ENCODE peak calls at places on chromosomes 5 and 9, in four cellular contexts. K is cardiac muscle cell, L is mammary epithelial cell, X is body of pancreas. Z is an unnamed sample.

GRCh38 chr5:86757824-86758223 is 140.1 kb downstream of the COX7C start:
- DNase-seq in K (peak; percentile 35), L (peak; percentile 2), X (no peak), Z (no peak)

GRCh38 chr9:137240841-137241489 is at the start of gene TUBB4B:
- DNase-seq in K (peak; percentile 100), L (peak; percentile 100), X (peak; percentile 99), Z (peak; percentile 100)

GRCh38 chr5:31531543-31531887 is 378 bp downstream of the DROSHA start:
- DNase-seq in K (peak; percentile 26), L (peak; percentile 23), X (peak; percentile 38), Z (no peak)

GRCh38 chr9:125744616-125745387 is 2.4 kb upstream of the PBX3 start:
- DNase-seq in K (peak; percentile 54), L (no peak), X (no peak), Z (no peak)

GRCh38 chr9:6757988-6758417 is 230 bp downstream of the KDM4C start:
- DNase-seq in K (no peak), L (no peak), X (peak; percentile 97), Z (peak; percentile 98)

GRCh38 chr9:134065720-134066419 is 2.0 kb downstream of the BRD3 start:
- DNase-seq in K (peak; percentile 46), L (peak; percentile 67), X (peak; percentile 47), Z (no peak)

GRCh38 chr5:174418809-174419522 is 305.4 kb upstream of the MSX2 start:
- DNase-seq in K (peak; percentile 33), L (peak; percentile 7), X (peak; percentile 5), Z (no peak)

GRCh38 chr5:180790020-180790419 is 12.6 kb downstream of the MGAT1 start:
- DNase-seq in K (no peak), L (no peak), X (peak; percentile 47), Z (no peak)

GRCh38 chr5:40397976-40398375 is 281.7 kb upstream of the PTGER4 start:
- DNase-seq in K (no peak), L (no peak), X (no peak), Z (no peak)

GRCh38 chr9:119368681-119369581 is at the start of gene BRINP1:
- DNase-seq in K (peak; percentile 46), L (peak; percentile 76), X (peak; percentile 18), Z (no peak)

GRCh38 chr5:132396589-132397001 is 27.1 kb downstream of the SLC22A5 start:
- DNase-seq in K (no peak), L (no peak), X (no peak), Z (no peak)

GRCh38 chr5:140253985-140254384 is 48.9 kb downstream of the PFDN1 start:
- DNase-seq in K (no peak), L (peak; percentile 56), X (no peak), Z (no peak)

GRCh38 chr9:96022445-96023031 is 147.0 kb downstream of the ERCC6L2 start:
- DNase-seq in K (no peak), L (no peak), X (no peak), Z (no peak)

GRCh38 chr5:1896602-1897376 is 14.1 kb upstream of the IRX4 start:
- DNase-seq in K (no peak), L (no peak), X (no peak), Z (no peak)

GRCh38 chr5:3186711-3187450 is 408.8 kb upstream of the IRX1 start:
- DNase-seq in K (no peak), L (no peak), X (no peak), Z (no peak)

GRCh38 chr9:71795097-71795807 is 26.9 kb upstream of the CEMIP2 start:
- DNase-seq in K (no peak), L (no peak), X (no peak), Z (no peak)

GRCh38 chr5:143717400-143717799 is 94.6 kb upstream of the HMHB1 start:
- DNase-seq in K (peak; percentile 90), L (peak; percentile 63), X (no peak), Z (no peak)

GRCh38 chr9:95341262-95342011 is 23.9 kb upstream of the FANCC start:
- DNase-seq in K (peak; percentile 57), L (peak; percentile 12), X (peak; percentile 20), Z (no peak)

GRCh38 chr9:82810902-82811301 is 252.0 kb downstream of the RASEF start:
- DNase-seq in K (peak; percentile 6), L (peak; percentile 92), X (no peak), Z (no peak)

GRCh38 chr5:17340816-17341215 is 123.4 kb downstream of the BASP1 start:
- DNase-seq in K (peak; percentile 72), L (no peak), X (no peak), Z (no peak)

GRCh38 chr5:69359699-69360098 is 9.6 kb downstream of the AK6 start:
- DNase-seq in K (no peak), L (no peak), X (no peak), Z (no peak)

GRCh38 chr5:39570418-39571027 is 145.7 kb upstream of the DAB2 start:
- DNase-seq in K (peak; percentile 69), L (peak; percentile 28), X (no peak), Z (no peak)

GRCh38 chr9:105828596-105829213 is 134.4 kb downstream of the TMEM38B start:
- DNase-seq in K (no peak), L (peak; percentile 71), X (no peak), Z (peak; percentile 60)

GRCh38 chr5:14258840-14259239 is 115.7 kb downstream of the TRIO start:
- DNase-seq in K (peak; percentile 29), L (no peak), X (no peak), Z (no peak)

GRCh38 chr5:135951257-135951656 is 3.5 kb downstream of the LECT2 start:
- DNase-seq in K (no peak), L (no peak), X (no peak), Z (no peak)

GRCh38 chr5:140041492-140042421 is 1.3 kb downstream of the NRG2 start:
- DNase-seq in K (peak; percentile 58), L (peak; percentile 66), X (peak; percentile 97), Z (peak; percentile 90)

GRCh38 chr9:16028516-16028915 is 475.7 kb downstream of the CCDC171 start:
- DNase-seq in K (no peak), L (no peak), X (no peak), Z (no peak)

GRCh38 chr5:69450116-69450515 is 35.2 kb downstream of the MARVELD2 start:
- DNase-seq in K (peak; percentile 65), L (peak; percentile 97), X (no peak), Z (no peak)

GRCh38 chr5:25489834-25490538 is 845.2 kb upstream of the CDH10 start:
- DNase-seq in K (no peak), L (peak; percentile 2), X (no peak), Z (no peak)

GRCh38 chr5:12947379-12947778 is 997.1 kb downstream of the DNAH5 start:
- DNase-seq in K (no peak), L (no peak), X (no peak), Z (no peak)

GRCh38 chr5:153618857-153619256 is 128.4 kb downstream of the GRIA1 start:
- DNase-seq in K (no peak), L (no peak), X (no peak), Z (no peak)

GRCh38 chr5:80408475-80408875 is 611 bp downstream of the ZFYVE16 start:
- DNase-seq in K (peak; percentile 49), L (peak; percentile 55), X (peak; percentile 70), Z (no peak)

GRCh38 chr5:80408976-80409926 is 1.4 kb downstream of the ZFYVE16 start:
- DNase-seq in K (peak; percentile 29), L (peak; percentile 7), X (no peak), Z (no peak)

GRCh38 chr5:80406980-80407734 is 707 bp upstream of the ZFYVE16 start:
- DNase-seq in K (peak; percentile 40), L (peak; percentile 12), X (peak; percentile 34), Z (no peak)

GRCh38 chr5:80411589-80412219 is 3.8 kb downstream of the ZFYVE16 start:
- DNase-seq in K (no peak), L (no peak), X (no peak), Z (no peak)

DNA sequence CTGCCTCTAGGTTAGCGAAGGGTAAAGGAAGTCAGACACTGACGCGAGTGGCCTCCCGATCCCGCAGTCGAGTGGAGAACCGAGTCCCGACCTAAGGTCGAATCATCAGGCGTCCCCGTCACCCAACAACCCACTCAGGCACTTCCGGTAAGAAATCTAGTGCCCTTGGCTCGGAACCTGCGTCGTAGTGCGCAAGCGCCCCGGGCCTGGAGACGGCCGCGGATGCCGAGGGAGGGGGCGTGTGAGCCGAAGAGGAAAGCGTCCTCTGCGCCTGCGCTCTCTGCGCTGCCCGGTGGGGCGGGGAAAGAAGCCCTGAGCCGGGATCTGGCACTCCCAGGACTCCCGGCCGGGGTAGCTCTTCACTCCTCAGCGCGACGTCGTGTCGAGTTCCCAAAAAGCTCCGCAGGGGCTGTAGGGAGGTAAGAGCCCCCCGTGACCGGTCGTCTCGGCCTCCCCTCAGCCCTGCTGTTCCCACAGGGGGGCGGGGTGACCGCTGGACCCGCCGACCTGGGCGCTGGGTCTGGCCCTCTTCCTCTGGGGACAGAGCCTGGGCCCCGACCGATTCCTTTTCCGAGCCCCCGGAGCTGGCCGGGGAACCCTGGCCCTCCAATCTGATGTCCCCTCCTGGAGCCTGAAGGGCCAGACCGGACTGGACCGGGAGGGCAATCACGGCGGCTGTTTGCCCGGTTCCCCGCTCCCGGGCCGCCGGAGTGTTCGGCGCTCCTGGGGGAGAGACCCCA is at the start of gene ZFYVE16:
- DNase-seq in K (peak; percentile 98), L (peak; percentile 95), X (peak; percentile 99), Z (peak; percentile 99)
- TF ChIP-seq CTCF in K (peak; percentile 15), L (peak; percentile 36), X (peak; percentile 61), Z (peak; percentile 48)

GRCh38 chr5:151267481-151268275 is 14.7 kb downstream of the GM2A start:
- DNase-seq in K (no peak), L (no peak), X (no peak), Z (no peak)

GRCh38 chr5:151258771-151259170 is 5.8 kb downstream of the GM2A start:
- DNase-seq in K (no peak), L (no peak), X (no peak), Z (no peak)

GRCh38 chr5:151259931-151260330 is 6.9 kb downstream of the GM2A start:
- DNase-seq in K (no peak), L (no peak), X (no peak), Z (no peak)

GRCh38 chr5:151262532-151262931 is 9.5 kb downstream of the GM2A start:
- DNase-seq in K (no peak), L (no peak), X (no peak), Z (no peak)

DNA sequence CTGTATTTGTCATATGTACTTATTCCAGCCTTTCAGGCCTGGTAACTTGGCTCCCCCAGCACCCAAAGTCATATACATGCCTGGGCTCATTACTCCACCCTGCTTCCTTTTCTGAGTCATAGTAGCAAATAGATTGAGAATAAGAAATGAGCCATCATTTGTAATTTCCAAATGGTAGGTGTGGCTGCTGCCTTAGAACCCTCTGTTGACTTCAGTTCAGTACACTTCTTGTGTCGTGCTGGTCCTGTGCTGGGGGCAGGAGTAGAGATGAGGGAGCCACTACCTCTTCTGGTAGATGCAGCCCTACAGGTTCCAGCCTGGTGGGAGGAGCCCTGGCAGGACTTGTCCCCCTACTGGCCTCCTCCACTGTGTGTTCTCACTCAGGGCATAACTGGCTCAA is 11.1 kb downstream of the GM2A start:
- DNase-seq in K (peak; percentile 11), L (peak; percentile 88), X (no peak), Z (no peak)
- TF ChIP-seq CTCF in K (no peak), L (no peak), X (no peak), Z (no peak)

DNA sequence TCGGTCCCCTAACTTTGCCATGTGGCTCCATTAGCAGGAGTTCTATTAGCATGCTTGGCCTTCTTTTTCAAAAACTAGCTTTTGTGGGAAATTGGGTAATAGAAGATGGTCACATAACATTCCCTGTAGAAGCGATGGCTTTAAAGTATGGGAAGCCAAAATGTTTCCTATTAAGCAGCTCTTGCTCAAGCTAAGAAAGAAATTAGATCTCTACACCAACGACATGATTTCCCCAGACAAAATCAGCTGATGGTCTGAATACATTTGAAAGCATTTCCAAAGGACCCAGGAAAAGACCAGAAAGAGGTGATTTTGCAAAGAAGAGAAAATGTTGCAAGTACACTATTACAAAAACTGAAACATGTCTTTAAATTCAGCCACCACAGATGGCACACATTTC is 4.8 kb upstream of the NFIL3 start:
- DNase-seq in K (peak; percentile 59), L (no peak), X (no peak), Z (no peak)
- TF ChIP-seq CTCF in K (no peak), L (no peak), X (no peak), Z (no peak)

GRCh38 chr9:114080195-114080772 is 2.2 kb upstream of the AMBP start:
- DNase-seq in K (no peak), L (no peak), X (no peak), Z (no peak)
- TF ChIP-seq CTCF in K (no peak), L (no peak), X (no peak), Z (no peak)

Z was measured in osteocyte.